ENCODE peak calls at places on chromosomes 5 and 9, in five cellular contexts. B is glutamatergic neuron, P is kidney glomerular epithelial cell, I is RPMI7951, X is GM10248. V is an unnamed sample.
A peak's percentile ranks its signal among the peaks of the same experiment; 100 is the strongest.

GRCh38 chr5:94309166-94309565 is 309.2 kb downstream of the KIAA0825 start:
- DNase-seq in B (no peak), P (no peak), I (no peak), X (no peak), V (no peak)

GRCh38 chr9:14497476-14497875 is 183.5 kb upstream of the NFIB start:
- DNase-seq in B (no peak), P (no peak), I (no peak), X (no peak), V (no peak)

GRCh38 chr9:108850293-108850897 is 5.4 kb downstream of the ACTL7B start:
- DNase-seq in B (no peak), P (peak; percentile 6), I (peak; percentile 37), X (no peak), V (peak; percentile 34)

GRCh38 chr5:172180936-172181335 is 7.1 kb downstream of the STK10 start:
- DNase-seq in B (no peak), P (no peak), I (no peak), X (no peak), V (no peak)

GRCh38 chr9:93582550-93582949 is 6.2 kb downstream of the PHF2 start:
- DNase-seq in B (no peak), P (no peak), I (no peak), X (no peak), V (no peak)

GRCh38 chr5:68547049-68547448 is 331.5 kb downstream of the PIK3R1 start:
- DNase-seq in B (no peak), P (no peak), I (no peak), X (no peak), V (no peak)

GRCh38 chr9:127568971-127569818 is 42.9 kb upstream of the STXBP1 start:
- DNase-seq in B (peak; percentile 86), P (peak; percentile 42), I (peak; percentile 84), X (peak; percentile 97), V (peak; percentile 82)

GRCh38 chr5:74034738-74035137 is 408.7 kb downstream of the ARHGEF28 start:
- DNase-seq in B (no peak), P (peak; percentile 18), I (peak; percentile 83), X (no peak), V (no peak)

GRCh38 chr9:109319072-109319630 is 1.7 kb downstream of the EPB41L4B start:
- DNase-seq in B (no peak), P (no peak), I (no peak), X (no peak), V (no peak)

GRCh38 chr5:98872679-98873078 is 56.1 kb downstream of the CHD1 start:
- DNase-seq in B (no peak), P (peak; percentile 49), I (no peak), X (no peak), V (no peak)

GRCh38 chr9:130237071-130237470 is 28.5 kb upstream of the HMCN2 start:
- DNase-seq in B (no peak), P (no peak), I (no peak), X (no peak), V (no peak)

GRCh38 chr5:60497706-60498500 is 202.1 kb downstream of the DEPDC1B start:
- DNase-seq in B (no peak), P (no peak), I (peak; percentile 64), X (no peak), V (no peak)

GRCh38 chr9:105291422-105291859 is 47.0 kb downstream of the SLC44A1 start:
- DNase-seq in B (no peak), P (no peak), I (no peak), X (no peak), V (no peak)

GRCh38 chr5:32044904-32045303 is 129.2 kb downstream of the GOLPH3 start:
- DNase-seq in B (no peak), P (peak; percentile 94), I (peak; percentile 62), X (no peak), V (no peak)

GRCh38 chr9:15696979-15697378 is 144.1 kb downstream of the CCDC171 start:
- DNase-seq in B (no peak), P (no peak), I (peak; percentile 29), X (no peak), V (no peak)

GRCh38 chr5:5667136-5667554 is 244.7 kb downstream of the ICE1 start:
- DNase-seq in B (peak; percentile 38), P (no peak), I (peak; percentile 88), X (no peak), V (no peak)

GRCh38 chr5:112574566-112574965 is 155.5 kb upstream of the EPB41L4A start:
- DNase-seq in B (no peak), P (no peak), I (no peak), X (no peak), V (no peak)

GRCh38 chr9:119291554-119291953 is 77.7 kb downstream of the BRINP1 start:
- DNase-seq in B (no peak), P (no peak), I (no peak), X (no peak), V (no peak)

GRCh38 chr5:2188137-2188536 is 305.4 kb upstream of the IRX4 start:
- DNase-seq in B (no peak), P (no peak), I (no peak), X (no peak), V (no peak)

GRCh38 chr5:74576941-74577456 is 63.5 kb downstream of the ENC1 start:
- DNase-seq in B (no peak), P (peak; percentile 35), I (peak; percentile 62), X (peak; percentile 71), V (peak; percentile 81)

GRCh38 chr5:10701567-10702039 is 59.4 kb downstream of the DAP start:
- DNase-seq in B (peak; percentile 36), P (peak; percentile 59), I (peak; percentile 51), X (no peak), V (peak; percentile 44)

GRCh38 chr5:151627650-151628049 is 36.5 kb upstream of the FAT2 start:
- DNase-seq in B (no peak), P (no peak), I (no peak), X (no peak), V (no peak)

GRCh38 chr5:95283761-95284511 is 958 bp downstream of the MCTP1 start:
- DNase-seq in B (peak; percentile 69), P (peak; percentile 11), I (peak; percentile 2), X (peak; percentile 63), V (peak; percentile 33)

GRCh38 chr5:77431286-77431685 is 60.8 kb downstream of the WDR41 start:
- DNase-seq in B (no peak), P (no peak), I (peak; percentile 37), X (no peak), V (no peak)

GRCh38 chr5:116437351-116437705 is 137.3 kb downstream of the SEMA6A start:
- DNase-seq in B (no peak), P (no peak), I (no peak), X (no peak), V (no peak)

GRCh38 chr5:14097998-14098471 is 45.1 kb upstream of the TRIO start:
- DNase-seq in B (no peak), P (no peak), I (no peak), X (no peak), V (no peak)

GRCh38 chr9:36738318-36738975 is 165.8 kb downstream of the MELK start:
- DNase-seq in B (no peak), P (peak; percentile 0), I (peak; percentile 47), X (no peak), V (no peak)

GRCh38 chr5:1873242-1873959 is 9.3 kb downstream of the IRX4 start:
- DNase-seq in B (no peak), P (no peak), I (no peak), X (no peak), V (no peak)

GRCh38 chr9:14993061-14993800 is 83.0 kb upstream of the FREM1 start:
- DNase-seq in B (peak; percentile 92), P (peak; percentile 60), I (peak; percentile 90), X (peak; percentile 10), V (peak; percentile 2)

GRCh38 chr5:36090033-36090432 is 23.4 kb upstream of the UGT3A2 start:
- DNase-seq in B (peak; percentile 33), P (no peak), I (peak; percentile 53), X (no peak), V (peak; percentile 58)

GRCh38 chr5:124301850-124302249 is 444.6 kb downstream of the ZNF608 start:
- DNase-seq in B (no peak), P (peak; percentile 29), I (no peak), X (no peak), V (no peak)

GRCh38 chr9:71694332-71694731 is 74.0 kb downstream of the CEMIP2 start:
- DNase-seq in B (no peak), P (no peak), I (no peak), X (no peak), V (no peak)

GRCh38 chr9:15104826-15105420 is 194.7 kb upstream of the FREM1 start:
- DNase-seq in B (peak; percentile 21), P (peak; percentile 30), I (no peak), X (peak; percentile 32), V (peak; percentile 50)

GRCh38 chr5:102599289-102599688 is 100.5 kb upstream of the SLCO6A1 start:
- DNase-seq in B (no peak), P (no peak), I (no peak), X (no peak), V (no peak)

GRCh38 chr5:181052526-181052927 is 12.5 kb downstream of the BTNL9 start:
- DNase-seq in B (peak; percentile 70), P (no peak), I (no peak), X (no peak), V (peak; percentile 65)

GRCh38 chr9:112074250-112075008 is 100.7 kb downstream of the SUSD1 start:
- DNase-seq in B (peak; percentile 45), P (peak; percentile 90), I (peak; percentile 79), X (peak; percentile 45), V (peak; percentile 87)

GRCh38 chr5:80926536-80926935 is 33.6 kb upstream of the RASGRF2 start:
- DNase-seq in B (no peak), P (no peak), I (no peak), X (no peak), V (no peak)